ENCODE peak calls at places on chromosomes 3 and 15, in six cellular contexts. One of them, this sample, is unnamed. For H3K27me3, the result is how much of the 10 kb centered on the place peaks cover.

GRCh38 chr3:52490938-52491526 is 4.1 kb upstream of the STAB1 start:
- DNase-seq in fibroblast of lung: no peak
- DNase-seq in iPS DF 6.9: no peak
- DNase-seq in esophagus squamous epithelium: no peak
- DNase-seq in upper lobe of right lung: no peak
- DNase-seq in heart right ventricle: peak
- DNase-seq in this sample: no peak

GRCh38 chr3:57692404-57693191 is at the start of gene DENND6A:
- DNase-seq in upper lobe of right lung: peak
- DNase-seq in esophagus squamous epithelium: peak
- DNase-seq in iPS DF 6.9: peak
- DNase-seq in fibroblast of lung: peak
- DNase-seq in heart right ventricle: peak
- DNase-seq in this sample: peak

GRCh38 chr3:52845691-52846426 is 11.0 kb upstream of the MUSTN1 start:
- DNase-seq in heart right ventricle: peak
- DNase-seq in iPS DF 6.9: no peak
- DNase-seq in upper lobe of right lung: no peak
- DNase-seq in esophagus squamous epithelium: no peak
- DNase-seq in fibroblast of lung: no peak
- DNase-seq in this sample: no peak

GRCh38 chr3:53696401-53697172 is 149.6 kb downstream of the CHDH start:
- DNase-seq in upper lobe of right lung: no peak
- DNase-seq in esophagus squamous epithelium: no peak
- DNase-seq in heart right ventricle: no peak
- DNase-seq in fibroblast of lung: peak
- DNase-seq in iPS DF 6.9: no peak
- DNase-seq in this sample: no peak

GRCh38 chr3:161221881-161222600 is 930 bp downstream of the NMD3 start:
- DNase-seq in iPS DF 6.9: no peak
- DNase-seq in upper lobe of right lung: no peak
- DNase-seq in fibroblast of lung: peak
- DNase-seq in heart right ventricle: peak
- DNase-seq in esophagus squamous epithelium: no peak
- DNase-seq in this sample: no peak

GRCh38 chr3:127428344-127429001 is 140.6 kb upstream of the PRR20G start:
- DNase-seq in heart right ventricle: no peak
- DNase-seq in iPS DF 6.9: no peak
- DNase-seq in upper lobe of right lung: no peak
- DNase-seq in esophagus squamous epithelium: no peak
- DNase-seq in fibroblast of lung: peak
- DNase-seq in this sample: no peak

GRCh38 chr3:196694202-196694638 is 17.8 kb downstream of the CEP19 start:
- DNase-seq in iPS DF 6.9: no peak
- DNase-seq in heart right ventricle: no peak
- DNase-seq in esophagus squamous epithelium: no peak
- DNase-seq in fibroblast of lung: peak
- DNase-seq in upper lobe of right lung: no peak
- DNase-seq in this sample: no peak

GRCh38 chr3:72903004-72903403 is 15.2 kb downstream of the GXYLT2 start:
- DNase-seq in esophagus squamous epithelium: no peak
- DNase-seq in fibroblast of lung: peak
- DNase-seq in iPS DF 6.9: no peak
- DNase-seq in heart right ventricle: no peak
- DNase-seq in upper lobe of right lung: no peak
- DNase-seq in this sample: no peak

GRCh38 chr3:117547956-117548550 is 838.5 kb downstream of the TUSC7 start:
- DNase-seq in heart right ventricle: no peak
- DNase-seq in upper lobe of right lung: no peak
- DNase-seq in iPS DF 6.9: no peak
- DNase-seq in esophagus squamous epithelium: no peak
- DNase-seq in fibroblast of lung: peak
- DNase-seq in this sample: no peak

GRCh38 chr15:72616491-72617210 is 37.8 kb upstream of the GOLGA6B start:
- DNase-seq in iPS DF 6.9: no peak
- DNase-seq in upper lobe of right lung: no peak
- DNase-seq in fibroblast of lung: no peak
- DNase-seq in heart right ventricle: no peak
- DNase-seq in esophagus squamous epithelium: no peak
- DNase-seq in this sample: no peak

GRCh38 chr15:74768771-74769342 is 13.0 kb upstream of the CSK start:
- DNase-seq in fibroblast of lung: peak
- DNase-seq in upper lobe of right lung: peak
- DNase-seq in iPS DF 6.9: no peak
- DNase-seq in esophagus squamous epithelium: no peak
- DNase-seq in heart right ventricle: peak
- DNase-seq in this sample: peak

GRCh38 chr3:170180107-170180951 is 1.2 kb downstream of the PHC3 start:
- DNase-seq in fibroblast of lung: peak
- DNase-seq in esophagus squamous epithelium: no peak
- DNase-seq in heart right ventricle: no peak
- DNase-seq in upper lobe of right lung: no peak
- DNase-seq in iPS DF 6.9: no peak
- DNase-seq in this sample: no peak

GRCh38 chr15:37582852-37583251 is 351.6 kb upstream of the TMCO5A start:
- DNase-seq in upper lobe of right lung: peak
- DNase-seq in heart right ventricle: no peak
- DNase-seq in esophagus squamous epithelium: no peak
- DNase-seq in fibroblast of lung: no peak
- DNase-seq in iPS DF 6.9: no peak
- DNase-seq in this sample: no peak

GRCh38 chr3:172658344-172659245 is 52.3 kb downstream of the NCEH1 start:
- DNase-seq in upper lobe of right lung: no peak
- DNase-seq in iPS DF 6.9: no peak
- DNase-seq in fibroblast of lung: peak
- DNase-seq in heart right ventricle: no peak
- DNase-seq in esophagus squamous epithelium: no peak
- DNase-seq in this sample: no peak

GRCh38 chr3:120854908-120855526 is 53.0 kb upstream of the STXBP5L start:
- DNase-seq in esophagus squamous epithelium: no peak
- DNase-seq in iPS DF 6.9: no peak
- DNase-seq in heart right ventricle: no peak
- DNase-seq in upper lobe of right lung: no peak
- DNase-seq in fibroblast of lung: no peak
- DNase-seq in this sample: no peak

GRCh38 chr3:120689395-120689794 is 7.4 kb upstream of the HGD start:
- DNase-seq in iPS DF 6.9: no peak
- DNase-seq in esophagus squamous epithelium: no peak
- DNase-seq in upper lobe of right lung: no peak
- DNase-seq in fibroblast of lung: no peak
- DNase-seq in heart right ventricle: no peak
- DNase-seq in this sample: no peak

GRCh38 chr3:157360044-157360443 is 76.6 kb upstream of the PTX3 start:
- DNase-seq in upper lobe of right lung: no peak
- DNase-seq in iPS DF 6.9: no peak
- DNase-seq in fibroblast of lung: peak
- DNase-seq in esophagus squamous epithelium: no peak
- DNase-seq in heart right ventricle: no peak
- DNase-seq in this sample: no peak

GRCh38 chr3:120332646-120333045 is 16.5 kb downstream of the LRRC58 start:
- DNase-seq in heart right ventricle: no peak
- DNase-seq in iPS DF 6.9: no peak
- DNase-seq in fibroblast of lung: no peak
- DNase-seq in upper lobe of right lung: no peak
- DNase-seq in esophagus squamous epithelium: no peak
- DNase-seq in this sample: no peak

GRCh38 chr3:13045904-13046568 is 27.2 kb downstream of the IQSEC1 start:
- DNase-seq in iPS DF 6.9: no peak
- DNase-seq in upper lobe of right lung: no peak
- DNase-seq in fibroblast of lung: no peak
- DNase-seq in esophagus squamous epithelium: no peak
- DNase-seq in heart right ventricle: peak
- DNase-seq in this sample: peak

GRCh38 chr3:18098960-18099587 is 326.1 kb downstream of the SATB1 start:
- DNase-seq in esophagus squamous epithelium: no peak
- DNase-seq in fibroblast of lung: peak
- DNase-seq in upper lobe of right lung: no peak
- DNase-seq in heart right ventricle: no peak
- DNase-seq in iPS DF 6.9: no peak
- DNase-seq in this sample: no peak

GRCh38 chr3:81492048-81492447 is 269.4 kb downstream of the GBE1 start:
- DNase-seq in esophagus squamous epithelium: no peak
- DNase-seq in fibroblast of lung: peak
- DNase-seq in iPS DF 6.9: no peak
- DNase-seq in heart right ventricle: no peak
- DNase-seq in upper lobe of right lung: no peak
- DNase-seq in this sample: no peak

GRCh38 chr3:46908986-46909534 is 31.5 kb downstream of the PTH1R start:
- DNase-seq in esophagus squamous epithelium: no peak
- DNase-seq in iPS DF 6.9: no peak
- DNase-seq in heart right ventricle: no peak
- DNase-seq in upper lobe of right lung: no peak
- DNase-seq in fibroblast of lung: no peak
- DNase-seq in this sample: no peak

GRCh38 chr15:61910839-61911369 is 149.3 kb downstream of the VPS13C start:
- DNase-seq in iPS DF 6.9: no peak
- DNase-seq in esophagus squamous epithelium: no peak
- DNase-seq in upper lobe of right lung: no peak
- DNase-seq in fibroblast of lung: peak
- DNase-seq in heart right ventricle: no peak
- DNase-seq in this sample: no peak

GRCh38 chr15:63188937-63189871 is at the start of gene RAB8B:
- DNase-seq in iPS DF 6.9: peak
- DNase-seq in esophagus squamous epithelium: peak
- DNase-seq in fibroblast of lung: peak
- DNase-seq in upper lobe of right lung: peak
- DNase-seq in heart right ventricle: peak
- DNase-seq in this sample: peak

GRCh38 chr15:63189955-63190691 is 717 bp downstream of the RAB8B start:
- DNase-seq in heart right ventricle: no peak
- DNase-seq in fibroblast of lung: no peak
- DNase-seq in iPS DF 6.9: no peak
- DNase-seq in esophagus squamous epithelium: no peak
- DNase-seq in upper lobe of right lung: no peak
- DNase-seq in this sample: no peak

GRCh38 chr15:63192604-63193206 is 3.3 kb downstream of the RAB8B start:
- DNase-seq in heart right ventricle: no peak
- DNase-seq in esophagus squamous epithelium: no peak
- DNase-seq in fibroblast of lung: no peak
- DNase-seq in upper lobe of right lung: no peak
- DNase-seq in iPS DF 6.9: no peak
- DNase-seq in this sample: no peak

GRCh38 chr15:63191895-63192603 is 2.6 kb downstream of the RAB8B start:
- DNase-seq in iPS DF 6.9: no peak
- DNase-seq in upper lobe of right lung: no peak
- DNase-seq in heart right ventricle: no peak
- DNase-seq in fibroblast of lung: no peak
- DNase-seq in esophagus squamous epithelium: no peak
- DNase-seq in this sample: no peak

GRCh38 chr15:63190993-63191392 is 1.6 kb downstream of the RAB8B start:
- DNase-seq in esophagus squamous epithelium: no peak
- DNase-seq in fibroblast of lung: peak
- DNase-seq in iPS DF 6.9: no peak
- DNase-seq in upper lobe of right lung: no peak
- DNase-seq in heart right ventricle: no peak
- DNase-seq in this sample: no peak
- H3K27ac ChIP-seq in esophagus squamous epithelium: peak
- H3K27ac ChIP-seq in fibroblast of lung: no peak
- H3K27ac ChIP-seq in iPS DF 6.9: no peak
- H3K27ac ChIP-seq in upper lobe of right lung: peak
- H3K27ac ChIP-seq in heart right ventricle: no peak
- H3K27ac ChIP-seq in this sample: peak

GRCh38 chr3:14845826-14846225 is 27.1 kb downstream of the FGD5 start:
- DNase-seq in iPS DF 6.9: no peak
- DNase-seq in fibroblast of lung: no peak
- DNase-seq in heart right ventricle: no peak
- DNase-seq in upper lobe of right lung: no peak
- DNase-seq in esophagus squamous epithelium: no peak
- DNase-seq in this sample: no peak

GRCh38 chr3:14849831-14850230 is 31.1 kb downstream of the FGD5 start:
- DNase-seq in heart right ventricle: peak
- DNase-seq in fibroblast of lung: no peak
- DNase-seq in esophagus squamous epithelium: no peak
- DNase-seq in iPS DF 6.9: no peak
- DNase-seq in upper lobe of right lung: no peak
- DNase-seq in this sample: no peak

GRCh38 chr3:14848906-14849305 is 30.1 kb downstream of the FGD5 start:
- DNase-seq in heart right ventricle: no peak
- DNase-seq in upper lobe of right lung: no peak
- DNase-seq in iPS DF 6.9: no peak
- DNase-seq in esophagus squamous epithelium: no peak
- DNase-seq in fibroblast of lung: no peak
- DNase-seq in this sample: no peak

GRCh38 chr3:14846481-14846880 is 27.7 kb downstream of the FGD5 start:
- DNase-seq in fibroblast of lung: no peak
- DNase-seq in iPS DF 6.9: no peak
- DNase-seq in upper lobe of right lung: no peak
- DNase-seq in heart right ventricle: no peak
- DNase-seq in esophagus squamous epithelium: no peak
- DNase-seq in this sample: no peak

GRCh38 chr3:14847613-14848541 is 29.1 kb downstream of the FGD5 start:
- DNase-seq in heart right ventricle: peak
- DNase-seq in upper lobe of right lung: peak
- DNase-seq in iPS DF 6.9: peak
- DNase-seq in fibroblast of lung: no peak
- DNase-seq in esophagus squamous epithelium: no peak
- DNase-seq in this sample: no peak
- H3K27me3 ChIP-seq in heart right ventricle: under half
- H3K27me3 ChIP-seq in upper lobe of right lung: under half
- H3K27me3 ChIP-seq in iPS DF 6.9: under half
- H3K27me3 ChIP-seq in fibroblast of lung: under half
- H3K27me3 ChIP-seq in esophagus squamous epithelium: under half
- H3K27me3 ChIP-seq in this sample: under half

GRCh38 chr15:26243382-26243781 is 380.3 kb upstream of the ATP10A start:
- DNase-seq in esophagus squamous epithelium: no peak
- DNase-seq in fibroblast of lung: no peak
- DNase-seq in heart right ventricle: no peak
- DNase-seq in iPS DF 6.9: no peak
- DNase-seq in upper lobe of right lung: no peak
- DNase-seq in this sample: no peak
- H3K27ac ChIP-seq in esophagus squamous epithelium: no peak
- H3K27ac ChIP-seq in fibroblast of lung: no peak
- H3K27ac ChIP-seq in heart right ventricle: no peak
- H3K27ac ChIP-seq in iPS DF 6.9: no peak
- H3K27ac ChIP-seq in upper lobe of right lung: no peak
- H3K27ac ChIP-seq in this sample: no peak

GRCh38 chr3:194286747-194287146 is 64.4 kb downstream of the CPN2 start:
- DNase-seq in esophagus squamous epithelium: no peak
- DNase-seq in upper lobe of right lung: peak
- DNase-seq in fibroblast of lung: no peak
- DNase-seq in heart right ventricle: no peak
- DNase-seq in iPS DF 6.9: no peak
- DNase-seq in this sample: no peak
- H3K27me3 ChIP-seq in esophagus squamous epithelium: under half
- H3K27me3 ChIP-seq in upper lobe of right lung: under half
- H3K27me3 ChIP-seq in fibroblast of lung: under half
- H3K27me3 ChIP-seq in heart right ventricle: under half
- H3K27me3 ChIP-seq in iPS DF 6.9: under half
- H3K27me3 ChIP-seq in this sample: under half